ENCODE peak calls at places on chromosomes 12 and 14, in four cellular contexts. P is GM23338, D is AG04450, W is left lung. C is an unnamed sample.

GRCh38 chr14:95507174-95507573 is 9.3 kb downstream of the SYNE3 start:
- DNase-seq in P (no peak), D (peak), W (peak), C (no peak)

GRCh38 chr12:121214171-121214777 is 4.3 kb downstream of the P2RX4 start:
- DNase-seq in P (no peak), D (no peak), W (no peak), C (no peak)

GRCh38 chr12:29552324-29552927 is 54.9 kb upstream of the OVCH1 start:
- DNase-seq in P (peak), D (peak), W (peak), C (peak)

GRCh38 chr12:25107920-25108319 is 87.0 kb downstream of the DNAI7 start:
- DNase-seq in P (no peak), D (no peak), W (no peak), C (no peak)

GRCh38 chr14:59632381-59632780 is 55.8 kb upstream of the CCDC175 start:
- DNase-seq in P (peak), D (no peak), W (no peak), C (peak)

GRCh38 chr12:98595152-98595988 is 1.9 kb downstream of the SLC25A3 start:
- DNase-seq in P (no peak), D (peak), W (no peak), C (peak)

GRCh38 chr12:64760808-64761573 is 1.8 kb upstream of the GNS start:
- DNase-seq in P (no peak), D (no peak), W (no peak), C (peak)

GRCh38 chr12:115722181-115722580 is 555.3 kb downstream of the MED13L start:
- DNase-seq in P (no peak), D (no peak), W (no peak), C (no peak)

GRCh38 chr12:46675736-46676135 is 150.1 kb downstream of the SLC38A4 start:
- DNase-seq in P (peak), D (no peak), W (no peak), C (no peak)

GRCh38 chr14:24665440-24665991 is 31.5 kb upstream of the GZMB start:
- DNase-seq in P (no peak), D (no peak), W (no peak), C (peak)

GRCh38 chr14:77008541-77008940 is 20.0 kb downstream of the IRF2BPL start:
- DNase-seq in P (no peak), D (no peak), W (no peak), C (no peak)

GRCh38 chr14:29773990-29774389 is 153.7 kb downstream of the PRKD1 start:
- DNase-seq in P (no peak), D (no peak), W (no peak), C (no peak)

GRCh38 chr14:102187044-102187443 is 47.3 kb downstream of the WDR20 start:
- DNase-seq in P (no peak), D (peak), W (no peak), C (no peak)

GRCh38 chr12:111319600-111320232 is 49.2 kb downstream of the PHETA1 start:
- DNase-seq in P (no peak), D (no peak), W (no peak), C (no peak)

GRCh38 chr12:111412007-111412829 is 6.5 kb downstream of the SH2B3 start:
- DNase-seq in P (peak), D (no peak), W (no peak), C (no peak)

GRCh38 chr12:121025442-121026226 is 9.3 kb upstream of the C12orf43 start:
- DNase-seq in P (no peak), D (no peak), W (no peak), C (no peak)

GRCh38 chr14:54922598-54922997 is 20.0 kb upstream of the GCH1 start:
- DNase-seq in P (no peak), D (no peak), W (no peak), C (no peak)

GRCh38 chr12:107359382-107359781 is 266.0 kb upstream of the CRY1 start:
- DNase-seq in P (no peak), D (peak), W (no peak), C (no peak)

GRCh38 chr12:81167694-81168093 is 89.8 kb downstream of the ACSS3 start:
- DNase-seq in P (peak), D (no peak), W (no peak), C (no peak)

GRCh38 chr12:110266980-110267620 is 13.9 kb upstream of the ATP2A2 start:
- DNase-seq in P (no peak), D (no peak), W (peak), C (no peak)

GRCh38 chr12:104939089-104939488 is 19.0 kb downstream of the SLC41A2 start:
- DNase-seq in P (no peak), D (no peak), W (no peak), C (no peak)

GRCh38 chr12:26704684-26705475 is 128.1 kb downstream of the ITPR2 start:
- DNase-seq in P (no peak), D (no peak), W (peak), C (no peak)

GRCh38 chr12:22577667-22578066 is 33.3 kb upstream of the C2CD5 start:
- DNase-seq in P (no peak), D (no peak), W (no peak), C (no peak)

GRCh38 chr12:57519758-57520007 is 631 bp downstream of the DDIT3 start:
- DNase-seq in P (no peak), D (no peak), W (no peak), C (no peak)

GRCh38 chr14:81435578-81436295 is 35.6 kb upstream of the STON2 start:
- DNase-seq in P (peak), D (no peak), W (peak), C (peak)

GRCh38 chr14:104369208-104369607 is 210.4 kb upstream of the C14orf180 start:
- DNase-seq in P (no peak), D (no peak), W (no peak), C (no peak)

GRCh38 chr12:24499151-24500146 is 449.5 kb downstream of the BCAT1 start:
- DNase-seq in P (no peak), D (no peak), W (no peak), C (no peak)

GRCh38 chr12:121595520-121595919 is 14.7 kb upstream of the KDM2B start:
- DNase-seq in P (no peak), D (no peak), W (no peak), C (no peak)

GRCh38 chr12:110028323-110028722 is 20.0 kb downstream of the C12orf76 start:
- DNase-seq in P (peak), D (no peak), W (no peak), C (no peak)

GRCh38 chr12:52605542-52605941 is 4.3 kb upstream of the KRT72 start:
- DNase-seq in P (no peak), D (no peak), W (no peak), C (no peak)

GRCh38 chr14:36504805-36505192 is 15.2 kb downstream of the NKX2-1 start:
- DNase-seq in P (peak), D (no peak), W (no peak), C (no peak)

GRCh38 chr14:36506732-36507614 is 13.1 kb downstream of the NKX2-1 start:
- DNase-seq in P (no peak), D (no peak), W (no peak), C (no peak)

GRCh38 chr14:36505892-36506731 is 13.9 kb downstream of the NKX2-1 start:
- DNase-seq in P (peak), D (no peak), W (no peak), C (no peak)

GRCh38 chr14:36503771-36504741 is 16.0 kb downstream of the NKX2-1 start:
- DNase-seq in P (peak), D (no peak), W (no peak), C (no peak)

DNA sequence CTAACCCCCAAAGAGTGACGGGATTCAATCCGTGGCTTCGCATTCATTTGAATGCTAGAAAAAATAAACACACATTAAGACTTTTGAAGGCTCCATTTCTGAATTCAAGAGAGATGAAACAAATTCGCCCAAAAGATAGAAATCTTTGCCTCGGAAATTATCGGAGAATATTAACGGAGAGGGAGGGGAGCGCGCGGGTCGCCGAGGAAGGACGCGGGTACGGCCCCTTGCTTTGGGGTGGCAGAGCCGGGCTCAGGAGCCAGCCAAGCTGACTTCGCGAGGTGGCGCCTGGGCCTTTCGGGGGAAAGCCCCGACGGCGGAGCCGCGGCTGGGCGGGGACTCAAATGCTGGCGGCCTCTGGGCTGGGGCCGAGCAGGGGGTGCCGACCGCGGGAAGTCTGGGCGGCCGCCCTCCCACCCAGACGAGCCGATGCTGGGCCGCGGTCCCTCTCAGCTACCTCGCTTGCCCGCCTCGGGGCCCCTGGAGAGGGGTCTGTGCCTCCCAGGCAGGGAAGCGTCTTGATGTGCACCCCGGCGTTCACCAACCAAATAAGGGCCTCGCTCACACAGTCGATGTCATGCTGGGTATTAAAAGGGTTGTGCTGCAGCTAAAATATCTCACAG is 14.7 kb downstream of the NKX2-1 start:
- DNase-seq in P (peak), D (no peak), W (no peak), C (no peak)
- H3K4me3 ChIP-seq in P (peak), D (no peak), W (peak), C (no peak)

GRCh38 chr12:58966939-58967338 is 46.6 kb upstream of the LRIG3 start:
- DNase-seq in P (no peak), D (no peak), W (no peak), C (no peak)

GRCh38 chr12:58965568-58965967 is 45.3 kb upstream of the LRIG3 start:
- DNase-seq in P (no peak), D (no peak), W (no peak), C (no peak)

GRCh38 chr12:58967551-58967950 is 47.2 kb upstream of the LRIG3 start:
- DNase-seq in P (no peak), D (no peak), W (no peak), C (no peak)

GRCh38 chr12:58963844-58964243 is 43.5 kb upstream of the LRIG3 start:
- DNase-seq in P (no peak), D (no peak), W (no peak), C (no peak)

GRCh38 chr12:58969227-58969626 is 48.9 kb upstream of the LRIG3 start:
- DNase-seq in P (no peak), D (no peak), W (no peak), C (no peak)
- H3K4me3 ChIP-seq in P (no peak), D (no peak), W (no peak), C (no peak)

GRCh38 chr12:6950401-6950801 is 755 bp upstream of the PTPN6 start:
- DNase-seq in P (no peak), D (no peak), W (peak), C (peak)

GRCh38 chr12:6951551-6952120 is 480 bp downstream of the PTPN6 start:
- DNase-seq in P (no peak), D (no peak), W (peak), C (no peak)

GRCh38 chr12:6952121-6952859 is 1.1 kb downstream of the PTPN6 start:
- DNase-seq in P (no peak), D (no peak), W (peak), C (no peak)

GRCh38 chr12:6952860-6953416 is 1.8 kb downstream of the PTPN6 start:
- DNase-seq in P (no peak), D (no peak), W (no peak), C (no peak)

DNA sequence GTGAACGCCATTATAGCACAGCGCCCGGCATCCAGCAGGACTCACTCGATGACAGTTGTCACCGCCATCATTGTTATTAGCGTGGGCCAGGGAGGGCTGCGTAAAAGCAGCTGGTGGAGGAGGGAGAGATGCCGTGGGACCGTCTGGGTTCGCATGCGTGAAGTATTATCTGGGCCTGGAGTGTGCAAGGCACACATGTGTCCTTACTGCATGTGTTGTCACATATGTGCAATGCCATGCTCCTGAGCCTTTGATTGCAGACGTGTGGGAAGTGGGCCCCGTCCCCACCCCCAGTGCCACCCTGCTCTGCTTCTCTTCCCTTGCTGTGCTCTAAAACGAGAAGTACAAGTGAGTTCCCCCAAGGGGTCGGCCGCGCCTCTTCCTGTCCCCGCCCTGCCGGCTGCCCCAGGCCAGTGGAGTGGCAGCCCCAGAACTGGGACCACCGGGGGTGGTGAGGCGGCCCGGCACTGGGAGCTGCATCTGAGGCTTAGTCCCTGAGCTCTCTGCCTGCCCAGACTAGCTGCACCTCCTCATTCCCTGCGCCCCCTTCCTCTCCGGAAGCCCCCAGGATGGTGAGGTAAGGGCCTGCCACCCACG is at the start of gene PTPN6:
- DNase-seq in P (no peak), D (no peak), W (peak), C (peak)
- H3K4me3 ChIP-seq in P (no peak), D (no peak), W (peak), C (peak)

GRCh38 chr14:32633930-32634329 is 304.7 kb upstream of the NPAS3 start:
- DNase-seq in P (no peak), D (no peak), W (no peak), C (no peak)

GRCh38 chr14:32627545-32628298 is 298.6 kb downstream of the AKAP6 start:
- DNase-seq in P (no peak), D (no peak), W (no peak), C (no peak)

GRCh38 chr14:32633214-32633864 is 304.2 kb downstream of the AKAP6 start:
- DNase-seq in P (no peak), D (no peak), W (no peak), C (no peak)

GRCh38 chr14:32629146-32629545 is 300.0 kb downstream of the AKAP6 start:
- DNase-seq in P (no peak), D (no peak), W (no peak), C (no peak)

DNA sequence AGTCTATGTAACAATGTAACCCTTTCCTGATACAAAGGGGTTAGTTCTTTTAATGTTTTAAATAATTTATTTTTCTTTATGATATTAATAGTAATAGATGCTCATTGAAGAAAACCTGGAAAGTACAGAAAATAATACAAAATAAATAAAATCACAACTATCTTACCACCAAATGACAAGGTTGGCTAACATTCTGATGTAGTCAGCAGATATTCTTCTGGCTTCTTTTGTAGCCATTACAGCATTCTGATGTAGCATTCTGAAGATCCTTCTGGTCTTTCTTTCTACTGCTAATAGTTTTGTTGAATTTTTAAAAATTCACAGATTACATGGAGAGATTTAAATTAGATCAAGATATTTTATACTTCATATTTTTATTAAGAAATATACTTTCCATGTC is 301.6 kb downstream of the AKAP6 start:
- DNase-seq in P (no peak), D (no peak), W (no peak), C (no peak)
- H3K4me3 ChIP-seq in P (no peak), D (no peak), W (no peak), C (no peak)